ENCODE peak calls at places on chromosomes 3 and 15, in eight cellular contexts. One of them, this sample, is unnamed. For H3K4me1 and H3K36me3, the result is how much of the 10 kb centered on the place peaks cover.

GRCh38 chr3:188449421-188449820 is 295.5 kb downstream of the LPP start:
- DNase-seq in uterus: no peak
- DNase-seq in mesenchymal stem cell: no peak
- DNase-seq in CD8-positive, alpha-beta T cell: no peak
- DNase-seq in lung: no peak
- DNase-seq in NT2/D1: no peak
- DNase-seq in hepatocyte: no peak
- DNase-seq in kidney: no peak
- DNase-seq in this sample: no peak

GRCh38 chr3:72494076-72495000 is 353.9 kb downstream of the SHQ1 start:
- DNase-seq in hepatocyte: no peak
- DNase-seq in uterus: no peak
- DNase-seq in kidney: no peak
- DNase-seq in NT2/D1: no peak
- DNase-seq in mesenchymal stem cell: no peak
- DNase-seq in lung: no peak
- DNase-seq in CD8-positive, alpha-beta T cell: no peak
- DNase-seq in this sample: no peak

GRCh38 chr3:187183903-187184302 is 13.4 kb upstream of the RTP1 start:
- DNase-seq in CD8-positive, alpha-beta T cell: no peak
- DNase-seq in lung: no peak
- DNase-seq in kidney: no peak
- DNase-seq in mesenchymal stem cell: no peak
- DNase-seq in uterus: no peak
- DNase-seq in hepatocyte: no peak
- DNase-seq in NT2/D1: no peak
- DNase-seq in this sample: no peak

GRCh38 chr15:70586241-70586640 is 177.1 kb downstream of the UACA start:
- DNase-seq in mesenchymal stem cell: no peak
- DNase-seq in lung: no peak
- DNase-seq in kidney: no peak
- DNase-seq in hepatocyte: no peak
- DNase-seq in NT2/D1: no peak
- DNase-seq in CD8-positive, alpha-beta T cell: no peak
- DNase-seq in uterus: no peak
- DNase-seq in this sample: no peak

GRCh38 chr3:59185586-59186381 is 136.0 kb upstream of the CFAP20DC start:
- DNase-seq in hepatocyte: peak
- DNase-seq in lung: no peak
- DNase-seq in kidney: no peak
- DNase-seq in CD8-positive, alpha-beta T cell: no peak
- DNase-seq in uterus: no peak
- DNase-seq in mesenchymal stem cell: peak
- DNase-seq in NT2/D1: no peak
- DNase-seq in this sample: no peak

GRCh38 chr15:68589783-68590710 is 11.3 kb downstream of the CORO2B start:
- DNase-seq in CD8-positive, alpha-beta T cell: no peak
- DNase-seq in uterus: no peak
- DNase-seq in hepatocyte: no peak
- DNase-seq in kidney: no peak
- DNase-seq in mesenchymal stem cell: no peak
- DNase-seq in lung: no peak
- DNase-seq in NT2/D1: no peak
- DNase-seq in this sample: no peak

GRCh38 chr15:64763021-64763420 is 12.4 kb downstream of the RBPMS2 start:
- DNase-seq in mesenchymal stem cell: no peak
- DNase-seq in NT2/D1: no peak
- DNase-seq in lung: no peak
- DNase-seq in hepatocyte: no peak
- DNase-seq in kidney: no peak
- DNase-seq in CD8-positive, alpha-beta T cell: no peak
- DNase-seq in uterus: no peak
- DNase-seq in this sample: no peak

GRCh38 chr3:175983369-175983768 is 1124.2 kb downstream of the NAALADL2 start:
- DNase-seq in CD8-positive, alpha-beta T cell: no peak
- DNase-seq in kidney: no peak
- DNase-seq in NT2/D1: no peak
- DNase-seq in mesenchymal stem cell: peak
- DNase-seq in hepatocyte: no peak
- DNase-seq in lung: no peak
- DNase-seq in uterus: no peak
- DNase-seq in this sample: no peak

GRCh38 chr3:66077973-66078372 is 39.3 kb upstream of the MAGI1 start:
- DNase-seq in hepatocyte: no peak
- DNase-seq in CD8-positive, alpha-beta T cell: no peak
- DNase-seq in uterus: no peak
- DNase-seq in mesenchymal stem cell: no peak
- DNase-seq in NT2/D1: no peak
- DNase-seq in lung: no peak
- DNase-seq in kidney: no peak
- DNase-seq in this sample: no peak

DNA sequence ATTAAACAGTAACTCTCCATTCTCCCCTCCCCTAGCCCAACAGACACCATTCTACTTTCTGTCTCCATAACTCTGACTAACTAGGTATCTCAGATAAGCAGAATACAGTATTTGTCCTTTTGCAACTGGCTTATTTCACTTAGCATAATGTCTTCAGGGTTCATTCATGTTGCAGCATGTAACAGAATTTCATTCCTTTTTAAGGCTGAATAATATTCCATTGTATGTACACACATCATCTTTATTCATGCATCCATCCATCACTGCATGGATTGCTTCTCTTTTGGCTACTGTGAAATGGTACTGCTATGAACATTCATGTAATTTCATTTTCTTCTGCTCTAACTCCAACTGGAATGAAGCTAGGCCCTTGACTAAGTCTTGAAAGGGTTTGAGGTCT is 2.0 kb upstream of the PTPN23 start:
- DNase-seq in NT2/D1: no peak
- DNase-seq in lung: no peak
- DNase-seq in uterus: no peak
- DNase-seq in CD8-positive, alpha-beta T cell: no peak
- DNase-seq in kidney: no peak
- DNase-seq in mesenchymal stem cell: no peak
- DNase-seq in hepatocyte: no peak
- DNase-seq in this sample: no peak
- H3K4me3 ChIP-seq in NT2/D1: peak
- H3K4me3 ChIP-seq in lung: no peak
- H3K4me3 ChIP-seq in uterus: no peak
- H3K4me3 ChIP-seq in CD8-positive, alpha-beta T cell: no peak
- H3K4me3 ChIP-seq in kidney: no peak
- H3K4me3 ChIP-seq in mesenchymal stem cell: peak
- H3K4me3 ChIP-seq in hepatocyte: no peak
- H3K4me3 ChIP-seq in this sample: no peak

GRCh38 chr15:39361497-39361896 is 219.4 kb upstream of the THBS1 start:
- DNase-seq in mesenchymal stem cell: no peak
- DNase-seq in CD8-positive, alpha-beta T cell: no peak
- DNase-seq in NT2/D1: no peak
- DNase-seq in hepatocyte: no peak
- DNase-seq in uterus: no peak
- DNase-seq in kidney: no peak
- DNase-seq in lung: no peak
- DNase-seq in this sample: no peak
- H3K4me1 ChIP-seq in mesenchymal stem cell: under half
- H3K4me1 ChIP-seq in CD8-positive, alpha-beta T cell: under half
- H3K4me1 ChIP-seq in NT2/D1: under half
- H3K4me1 ChIP-seq in hepatocyte: under half
- H3K4me1 ChIP-seq in uterus: under half
- H3K4me1 ChIP-seq in kidney: under half
- H3K4me1 ChIP-seq in lung: under half
- H3K4me1 ChIP-seq in this sample: under half

GRCh38 chr15:77042245-77042644 is 28.7 kb downstream of the TSPAN3 start:
- DNase-seq in uterus: no peak
- DNase-seq in lung: no peak
- DNase-seq in NT2/D1: no peak
- DNase-seq in kidney: no peak
- DNase-seq in CD8-positive, alpha-beta T cell: no peak
- DNase-seq in mesenchymal stem cell: no peak
- DNase-seq in hepatocyte: no peak
- DNase-seq in this sample: no peak

GRCh38 chr15:77047013-77047412 is 23.9 kb downstream of the TSPAN3 start:
- DNase-seq in kidney: no peak
- DNase-seq in mesenchymal stem cell: no peak
- DNase-seq in uterus: no peak
- DNase-seq in lung: no peak
- DNase-seq in hepatocyte: no peak
- DNase-seq in CD8-positive, alpha-beta T cell: no peak
- DNase-seq in NT2/D1: no peak
- DNase-seq in this sample: no peak

GRCh38 chr15:77045985-77046384 is 24.9 kb downstream of the TSPAN3 start:
- DNase-seq in CD8-positive, alpha-beta T cell: no peak
- DNase-seq in mesenchymal stem cell: no peak
- DNase-seq in NT2/D1: no peak
- DNase-seq in hepatocyte: no peak
- DNase-seq in lung: no peak
- DNase-seq in kidney: no peak
- DNase-seq in uterus: no peak
- DNase-seq in this sample: no peak

GRCh38 chr15:77042955-77043920 is 27.7 kb downstream of the TSPAN3 start:
- DNase-seq in CD8-positive, alpha-beta T cell: no peak
- DNase-seq in mesenchymal stem cell: no peak
- DNase-seq in uterus: no peak
- DNase-seq in hepatocyte: no peak
- DNase-seq in lung: no peak
- DNase-seq in kidney: no peak
- DNase-seq in NT2/D1: no peak
- DNase-seq in this sample: no peak

GRCh38 chr15:77044228-77045042 is 26.5 kb downstream of the TSPAN3 start:
- DNase-seq in mesenchymal stem cell: no peak
- DNase-seq in NT2/D1: no peak
- DNase-seq in uterus: no peak
- DNase-seq in lung: peak
- DNase-seq in hepatocyte: no peak
- DNase-seq in kidney: no peak
- DNase-seq in CD8-positive, alpha-beta T cell: no peak
- DNase-seq in this sample: no peak
- H3K36me3 ChIP-seq in mesenchymal stem cell: half or more
- H3K36me3 ChIP-seq in NT2/D1: half or more
- H3K36me3 ChIP-seq in uterus: under half
- H3K36me3 ChIP-seq in lung: under half
- H3K36me3 ChIP-seq in hepatocyte: under half
- H3K36me3 ChIP-seq in kidney: under half
- H3K36me3 ChIP-seq in CD8-positive, alpha-beta T cell: under half
- H3K36me3 ChIP-seq in this sample: under half

GRCh38 chr3:10505050-10505790 is at the start of gene ATP2B2:
- DNase-seq in NT2/D1: peak
- DNase-seq in mesenchymal stem cell: no peak
- DNase-seq in hepatocyte: peak
- DNase-seq in uterus: no peak
- DNase-seq in CD8-positive, alpha-beta T cell: no peak
- DNase-seq in kidney: no peak
- DNase-seq in lung: no peak
- DNase-seq in this sample: no peak
- H3K4me3 ChIP-seq in NT2/D1: peak
- H3K4me3 ChIP-seq in mesenchymal stem cell: no peak
- H3K4me3 ChIP-seq in hepatocyte: no peak
- H3K4me3 ChIP-seq in uterus: no peak
- H3K4me3 ChIP-seq in CD8-positive, alpha-beta T cell: peak
- H3K4me3 ChIP-seq in kidney: no peak
- H3K4me3 ChIP-seq in lung: no peak
- H3K4me3 ChIP-seq in this sample: peak

GRCh38 chr3:69323941-69324340 is 61.9 kb downstream of the FRMD4B start:
- DNase-seq in hepatocyte: no peak
- DNase-seq in CD8-positive, alpha-beta T cell: no peak
- DNase-seq in uterus: no peak
- DNase-seq in lung: no peak
- DNase-seq in mesenchymal stem cell: no peak
- DNase-seq in NT2/D1: no peak
- DNase-seq in kidney: no peak
- DNase-seq in this sample: no peak
- H3K4me1 ChIP-seq in hepatocyte: under half
- H3K4me1 ChIP-seq in CD8-positive, alpha-beta T cell: under half
- H3K4me1 ChIP-seq in uterus: under half
- H3K4me1 ChIP-seq in lung: under half
- H3K4me1 ChIP-seq in mesenchymal stem cell: under half
- H3K4me1 ChIP-seq in NT2/D1: under half
- H3K4me1 ChIP-seq in kidney: under half
- H3K4me1 ChIP-seq in this sample: under half

GRCh38 chr3:45948409-45948808 is 5.1 kb downstream of the CXCR6 start:
- DNase-seq in hepatocyte: no peak
- DNase-seq in NT2/D1: no peak
- DNase-seq in mesenchymal stem cell: peak
- DNase-seq in kidney: no peak
- DNase-seq in uterus: no peak
- DNase-seq in CD8-positive, alpha-beta T cell: no peak
- DNase-seq in lung: no peak
- DNase-seq in this sample: no peak

GRCh38 chr3:45946875-45947274 is 3.6 kb downstream of the CXCR6 start:
- DNase-seq in mesenchymal stem cell: no peak
- DNase-seq in CD8-positive, alpha-beta T cell: no peak
- DNase-seq in lung: no peak
- DNase-seq in hepatocyte: no peak
- DNase-seq in uterus: no peak
- DNase-seq in NT2/D1: no peak
- DNase-seq in kidney: no peak
- DNase-seq in this sample: no peak

GRCh38 chr3:45948881-45949280 is 5.6 kb downstream of the CXCR6 start:
- DNase-seq in mesenchymal stem cell: no peak
- DNase-seq in hepatocyte: no peak
- DNase-seq in uterus: no peak
- DNase-seq in lung: no peak
- DNase-seq in kidney: no peak
- DNase-seq in CD8-positive, alpha-beta T cell: no peak
- DNase-seq in NT2/D1: no peak
- DNase-seq in this sample: no peak

GRCh38 chr3:45946307-45946706 is 3.0 kb downstream of the CXCR6 start:
- DNase-seq in CD8-positive, alpha-beta T cell: no peak
- DNase-seq in uterus: no peak
- DNase-seq in lung: no peak
- DNase-seq in hepatocyte: no peak
- DNase-seq in mesenchymal stem cell: no peak
- DNase-seq in kidney: no peak
- DNase-seq in NT2/D1: no peak
- DNase-seq in this sample: no peak

DNA sequence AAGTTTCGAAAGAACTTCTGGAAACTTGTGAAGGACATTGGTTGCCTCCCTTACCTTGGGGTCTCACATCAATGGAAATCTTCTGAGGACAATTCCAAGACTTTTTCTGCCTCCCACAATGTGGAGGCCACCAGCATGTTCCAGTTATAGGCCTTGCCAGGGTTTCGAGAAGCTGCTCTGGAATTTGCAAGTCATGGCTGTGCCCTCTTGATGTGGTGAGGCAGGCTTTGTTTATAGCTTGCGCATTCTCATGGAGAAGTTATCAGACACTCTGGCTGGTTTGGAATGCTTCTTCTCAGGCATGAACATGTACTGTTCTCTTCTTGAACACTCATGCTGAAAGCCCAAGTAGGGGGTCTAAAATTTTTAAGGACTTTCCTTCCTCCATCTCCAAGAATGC is 4.1 kb downstream of the CXCR6 start:
- DNase-seq in uterus: no peak
- DNase-seq in kidney: no peak
- DNase-seq in NT2/D1: no peak
- DNase-seq in hepatocyte: no peak
- DNase-seq in lung: no peak
- DNase-seq in mesenchymal stem cell: peak
- DNase-seq in CD8-positive, alpha-beta T cell: no peak
- DNase-seq in this sample: no peak
- H3K36me3 ChIP-seq in uterus: under half
- H3K36me3 ChIP-seq in kidney: under half
- H3K36me3 ChIP-seq in NT2/D1: half or more
- H3K36me3 ChIP-seq in hepatocyte: under half
- H3K36me3 ChIP-seq in lung: under half
- H3K36me3 ChIP-seq in mesenchymal stem cell: half or more
- H3K36me3 ChIP-seq in CD8-positive, alpha-beta T cell: under half
- H3K36me3 ChIP-seq in this sample: under half

GRCh38 chr15:92917606-92918407 is 17.7 kb downstream of the CHD2 start:
- DNase-seq in kidney: peak
- DNase-seq in NT2/D1: peak
- DNase-seq in CD8-positive, alpha-beta T cell: peak
- DNase-seq in lung: peak
- DNase-seq in mesenchymal stem cell: peak
- DNase-seq in uterus: peak
- DNase-seq in hepatocyte: peak
- DNase-seq in this sample: peak
- H3K4me3 ChIP-seq in kidney: no peak
- H3K4me3 ChIP-seq in NT2/D1: no peak
- H3K4me3 ChIP-seq in CD8-positive, alpha-beta T cell: no peak
- H3K4me3 ChIP-seq in lung: no peak
- H3K4me3 ChIP-seq in mesenchymal stem cell: peak
- H3K4me3 ChIP-seq in uterus: peak
- H3K4me3 ChIP-seq in hepatocyte: no peak
- H3K4me3 ChIP-seq in this sample: no peak

This sample was measured in iPS DF 6.9.